ENCODE peak calls at places on chromosomes 2 and 18, in four cellular contexts. Q, W, C and L are unnamed samples.

GRCh38 chr2:1865716-1866234 is 121.5 kb upstream of the PXDN start:
- DNase-seq in W (no peak), Q (no peak), C (no peak), L (no peak)

GRCh38 chr2:182868423-182868822 is 2.0 kb upstream of the FRZB start:
- DNase-seq in W (no peak), Q (no peak), C (no peak), L (no peak)

GRCh38 chr18:29874519-29875098 is 1167.9 kb downstream of the DSC3 start:
- DNase-seq in Q (peak), W (no peak), C (peak), L (peak)

GRCh38 chr2:236865052-236865451 is 220.6 kb upstream of the COPS8 start:
- DNase-seq in W (no peak), C (no peak), Q (no peak), L (no peak)

GRCh38 chr18:3525870-3526420 is 76.0 kb downstream of the TGIF1 start:
- DNase-seq in Q (no peak), C (no peak), W (no peak), L (peak)

GRCh38 chr2:236970656-236971010 is 115.1 kb upstream of the COPS8 start:
- DNase-seq in Q (no peak), W (no peak), C (no peak), L (no peak)

GRCh38 chr2:97715951-97716694 is 2.7 kb downstream of the ZAP70 start:
- DNase-seq in Q (no peak), W (no peak), C (no peak), L (no peak)

GRCh38 chr2:165766326-165766927 is 27.6 kb downstream of the GALNT3 start:
- DNase-seq in C (peak), W (no peak), Q (no peak), L (no peak)

GRCh38 chr2:202172439-202173191 is 65.8 kb downstream of the SUMO1 start:
- DNase-seq in W (no peak), Q (no peak), C (no peak), L (no peak)

GRCh38 chr2:81250270-81250669 is 945.7 kb upstream of the LRRTM1 start:
- DNase-seq in W (no peak), Q (no peak), C (no peak), L (no peak)

GRCh38 chr2:66781804-66782203 is 346.9 kb downstream of the MEIS1 start:
- DNase-seq in C (no peak), W (no peak), Q (no peak), L (no peak)
- TF ChIP-seq HMGXB4 in C (no peak), W (no peak), Q (no peak), L (no peak)

DNA sequence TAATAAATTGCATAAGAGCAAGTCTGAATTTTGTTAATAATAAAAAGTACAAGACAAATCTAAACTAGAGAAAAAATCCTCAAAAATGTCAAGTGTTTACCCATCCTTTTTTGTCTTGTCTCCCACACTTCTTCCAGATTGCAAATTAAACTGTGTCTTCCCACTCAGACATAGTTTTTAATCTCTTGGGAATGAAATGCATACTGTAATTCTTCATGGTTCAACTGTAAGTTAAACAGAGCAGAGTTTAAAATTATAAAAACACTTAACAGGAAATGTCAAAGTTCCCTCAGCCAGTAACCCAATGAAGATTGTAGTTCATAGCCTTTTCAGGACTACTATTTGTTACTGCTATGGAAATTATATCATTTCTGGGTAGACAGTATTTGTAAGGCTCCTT is 171.8 kb downstream of the UBE2E3 start:
- DNase-seq in C (no peak), Q (no peak), W (no peak), L (no peak)
- TF ChIP-seq HMGXB4 in C (no peak), Q (no peak), W (no peak), L (no peak)

GRCh38 chr2:238286551-238286950 is 1.9 kb downstream of the PER2 start:
- DNase-seq in Q (no peak), C (peak), W (no peak), L (no peak)

GRCh38 chr2:238285653-238286082 is 2.7 kb downstream of the PER2 start:
- DNase-seq in W (peak), C (peak), Q (no peak), L (no peak)

GRCh38 chr2:238287702-238288649 is at the start of gene PER2:
- DNase-seq in W (peak), C (peak), Q (peak), L (peak)

GRCh38 chr2:238286095-238286494 is 2.3 kb downstream of the PER2 start:
- DNase-seq in W (no peak), Q (no peak), C (no peak), L (no peak)

GRCh38 chr2:238286987-238287386 is 1.4 kb downstream of the PER2 start:
- DNase-seq in W (no peak), C (no peak), Q (no peak), L (no peak)
- TF ChIP-seq HMGXB4 in W (no peak), C (no peak), Q (no peak), L (no peak)

GRCh38 chr2:109558076-109558882 is 55.5 kb downstream of the SEPTIN10 start:
- DNase-seq in C (peak), Q (no peak), W (peak), L (no peak)
- TF ChIP-seq HMGXB4 in C (no peak), Q (no peak), W (no peak), L (no peak)

DNA sequence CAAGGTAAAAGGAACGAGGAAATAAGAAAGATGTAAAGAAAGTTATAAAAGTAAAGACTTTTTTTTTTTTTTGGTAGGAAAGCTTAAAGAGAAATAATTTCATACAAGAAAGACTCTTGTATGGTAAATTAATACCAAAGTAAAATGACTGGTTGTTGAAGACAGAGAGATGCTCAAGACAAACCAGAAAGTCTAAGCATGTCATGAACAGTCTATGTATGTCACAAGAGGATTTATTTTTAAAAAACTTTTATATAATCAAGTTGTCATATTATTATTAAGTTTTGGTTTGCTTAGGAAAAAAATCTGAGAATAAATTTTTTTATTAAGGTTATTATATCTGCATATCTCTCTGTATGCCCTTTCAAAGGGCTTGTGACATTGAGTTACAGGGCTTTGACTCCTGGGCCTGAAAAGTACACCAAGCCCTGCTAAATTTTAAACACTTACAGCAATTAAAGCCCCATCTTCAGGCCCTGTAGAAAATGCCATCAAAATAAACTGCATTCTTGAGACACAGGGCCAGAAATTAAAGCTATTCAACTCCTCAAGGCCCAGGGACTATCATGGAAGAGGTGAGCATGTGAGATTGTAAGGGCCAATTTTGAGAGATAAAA is 10.9 kb upstream of the SGPP2 start:
- DNase-seq in C (no peak), Q (no peak), W (no peak), L (no peak)
- TF ChIP-seq HMGXB4 in C (no peak), Q (no peak), W (no peak), L (no peak)

DNA sequence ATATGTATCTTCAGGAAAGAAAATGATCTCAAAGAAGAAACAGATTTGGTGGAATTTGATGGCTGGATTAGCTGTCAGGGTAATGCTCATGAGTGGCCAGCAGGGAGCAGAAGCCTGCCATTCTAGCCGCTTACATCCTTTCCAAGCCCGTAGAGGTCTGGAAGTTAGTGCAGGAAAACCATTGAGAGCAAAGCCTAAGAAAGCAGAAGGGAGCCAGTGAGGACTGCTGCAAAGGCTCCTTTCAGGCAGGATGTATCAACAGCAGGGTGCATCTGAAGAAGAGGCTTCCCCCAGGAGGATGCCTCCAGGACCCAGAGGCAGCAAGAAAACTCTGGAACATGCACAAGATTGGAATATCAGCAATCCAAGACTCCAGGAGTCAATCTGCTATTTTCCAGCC is 22.9 kb upstream of the LBH start:
- DNase-seq in C (peak), Q (peak), W (peak), L (peak)
- TF ChIP-seq HMGXB4 in C (no peak), Q (no peak), W (no peak), L (no peak)

DNA sequence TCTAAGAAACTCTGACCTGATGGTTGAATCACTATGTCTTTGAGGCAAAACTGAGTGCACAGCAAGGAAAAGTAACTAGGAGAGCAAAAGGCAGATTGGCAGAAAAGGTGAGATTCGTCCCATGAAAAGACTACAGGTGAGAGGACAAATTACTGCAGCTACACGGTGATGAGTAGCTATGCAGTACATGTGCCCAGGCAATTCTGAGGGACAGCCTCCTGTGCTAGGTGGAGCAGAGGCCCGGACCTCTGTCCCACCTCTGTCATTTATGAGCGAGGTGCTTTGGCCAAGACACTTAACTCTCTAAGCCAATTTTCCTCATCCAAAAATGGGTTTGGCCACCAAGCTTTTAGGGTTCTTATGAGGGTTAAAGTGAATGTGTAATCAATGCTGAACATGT is 59.9 kb downstream of the GRB14 start:
- DNase-seq in Q (no peak), W (no peak), C (no peak), L (no peak)
- TF ChIP-seq HMGXB4 in Q (no peak), W (no peak), C (no peak), L (no peak)

DNA sequence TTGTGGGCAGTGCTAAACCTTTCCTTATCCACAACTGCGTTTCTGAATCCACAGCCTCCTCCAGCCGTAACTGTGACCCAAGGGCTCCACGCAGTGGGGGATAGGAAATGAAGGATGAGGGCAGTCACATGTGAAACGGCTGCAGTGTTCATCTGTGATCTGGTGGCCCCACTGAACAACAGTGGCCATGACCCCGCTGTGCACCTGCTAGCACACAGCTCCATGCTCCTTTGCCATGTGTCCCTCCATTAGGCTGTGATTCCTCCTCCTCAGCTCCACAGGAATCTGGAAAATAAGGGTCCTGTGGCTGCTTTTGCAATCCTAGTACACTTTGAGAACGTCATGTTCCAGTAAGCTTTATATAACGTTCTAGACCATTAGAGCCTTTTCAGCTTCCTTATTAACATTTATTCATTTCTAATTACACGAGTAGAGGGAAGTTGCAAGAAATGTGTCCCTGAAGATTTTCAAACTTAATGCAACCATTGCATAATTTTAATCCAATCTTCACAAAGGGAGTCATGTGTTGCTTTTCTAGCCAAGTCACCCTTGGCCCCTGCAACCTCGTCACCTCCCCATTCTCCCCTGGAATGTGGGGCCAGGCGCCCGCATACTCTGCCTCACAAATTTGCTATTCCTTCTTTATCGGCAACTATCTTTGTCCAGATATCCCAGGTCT is 7.1 kb upstream of the NAPG start:
- DNase-seq in Q (no peak), W (no peak), C (peak), L (peak)
- TF ChIP-seq HMGXB4 in Q (no peak), W (no peak), C (no peak), L (no peak)

GRCh38 chr2:127154985-127155650 is 48.2 kb upstream of the BIN1 start:
- DNase-seq in W (no peak), C (no peak), Q (no peak), L (no peak)

GRCh38 chr2:127150996-127151395 is 44.0 kb upstream of the BIN1 start:
- DNase-seq in Q (no peak), C (no peak), W (no peak), L (no peak)

GRCh38 chr2:127155901-127156300 is 48.9 kb upstream of the BIN1 start:
- DNase-seq in Q (no peak), C (no peak), W (no peak), L (no peak)

GRCh38 chr2:127154396-127154795 is 47.4 kb upstream of the BIN1 start:
- DNase-seq in Q (no peak), W (no peak), C (no peak), L (no peak)

GRCh38 chr2:127153691-127154158 is 46.8 kb upstream of the BIN1 start:
- DNase-seq in C (no peak), Q (no peak), W (peak), L (no peak)
- TF ChIP-seq HMGXB4 in C (no peak), Q (no peak), W (no peak), L (no peak)